ENCODE peak calls at places on chromosomes 13 and 19, in six cellular contexts. F, Y, B, Q, A and Z are unnamed samples.

GRCh38 chr13:38401276-38401675 is 51.6 kb downstream of the UFM1 start:
- DNase-seq in F (no peak), Y (no peak), B (no peak), Q (no peak), A (no peak), Z (no peak)

GRCh38 chr13:38350114-38350617 is 515 bp downstream of the UFM1 start:
- DNase-seq in F (peak; percentile 58), Y (peak; percentile 88), B (peak; percentile 64), Q (peak; percentile 37), A (no peak), Z (peak; percentile 21)

GRCh38 chr19:55289117-55289796 is 5.5 kb downstream of the BRSK1 start:
- DNase-seq in F (no peak), Y (no peak), B (no peak), Q (no peak), A (no peak), Z (no peak)

GRCh38 chr19:8224394-8225145 is 15.4 kb downstream of the CERS4 start:
- DNase-seq in F (no peak), Y (no peak), B (no peak), Q (no peak), A (no peak), Z (peak; percentile 62)

GRCh38 chr19:48720613-48721296 is 1.2 kb upstream of the MAMSTR start:
- DNase-seq in F (peak; percentile 97), Y (peak; percentile 99), B (peak; percentile 100), Q (peak; percentile 99), A (peak; percentile 90), Z (peak; percentile 97)

GRCh38 chr19:4583961-4584669 is 24.6 kb upstream of the SEMA6B start:
- DNase-seq in F (peak; percentile 43), Y (no peak), B (peak; percentile 44), Q (peak; percentile 72), A (no peak), Z (no peak)

GRCh38 chr19:610071-610800 is 20.6 kb downstream of the HCN2 start:
- DNase-seq in F (no peak), Y (no peak), B (no peak), Q (no peak), A (peak; percentile 72), Z (no peak)

GRCh38 chr19:48553676-48554384 is 1.9 kb downstream of the SULT2B1 start:
- DNase-seq in F (peak; percentile 27), Y (no peak), B (peak; percentile 70), Q (peak; percentile 90), A (no peak), Z (no peak)

GRCh38 chr19:46818812-46819211 is 30.4 kb upstream of the SLC1A5 start:
- DNase-seq in F (no peak), Y (no peak), B (peak; percentile 55), Q (no peak), A (no peak), Z (no peak)

GRCh38 chr19:37329686-37330085 is 41.2 kb upstream of the ZNF527 start:
- DNase-seq in F (no peak), Y (no peak), B (peak; percentile 14), Q (peak; percentile 65), A (no peak), Z (no peak)

GRCh38 chr13:57716295-57716694 is 84.8 kb downstream of the PCDH17 start:
- DNase-seq in F (no peak), Y (no peak), B (no peak), Q (peak; percentile 10), A (no peak), Z (no peak)

GRCh38 chr19:39296055-39296645 is at the start of gene IFNL1:
- DNase-seq in F (peak; percentile 56), Y (peak; percentile 77), B (no peak), Q (no peak), A (no peak), Z (no peak)

DNA sequence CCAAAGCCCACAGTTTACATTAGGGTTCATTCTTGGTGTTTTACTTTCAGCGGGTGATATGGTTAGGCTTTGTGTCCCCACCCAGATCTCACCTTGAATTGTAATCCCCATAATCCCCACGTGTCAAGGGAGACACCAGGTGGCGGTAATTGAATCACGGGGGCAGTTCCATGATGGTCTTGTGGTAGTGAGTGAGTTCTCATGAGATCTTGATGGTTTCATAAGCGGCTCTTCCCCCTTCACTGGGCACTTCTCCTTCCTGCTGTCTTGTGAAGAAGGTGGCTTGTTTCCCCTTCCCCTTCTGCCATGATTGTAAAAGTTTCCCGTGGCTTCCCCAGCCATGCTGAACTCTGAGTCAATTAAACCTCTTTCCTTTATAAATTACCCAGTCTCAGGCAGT is 12.0 kb downstream of the FPR2 start:
- DNase-seq in F (no peak), Y (no peak), B (no peak), Q (peak; percentile 27), A (no peak), Z (no peak)
- TF ChIP-seq CTCF in F (no peak), Y (no peak), B (no peak), Q (no peak), A (no peak), Z (no peak)

GRCh38 chr19:29668746-29669609 is 3.7 kb downstream of the PLEKHF1 start:
- DNase-seq in F (no peak), Y (peak; percentile 58), B (no peak), Q (no peak), A (peak; percentile 54), Z (no peak)
- TF ChIP-seq CTCF in F (no peak), Y (peak; percentile 13), B (peak; percentile 27), Q (peak; percentile 60), A (no peak), Z (no peak)

GRCh38 chr19:44779150-44779549 is 1.5 kb downstream of the CBLC start:
- DNase-seq in F (no peak), Y (no peak), B (no peak), Q (no peak), A (no peak), Z (no peak)

GRCh38 chr19:44774614-44775013 is 3.1 kb upstream of the CBLC start:
- DNase-seq in F (no peak), Y (no peak), B (no peak), Q (no peak), A (no peak), Z (no peak)

GRCh38 chr19:44777715-44778347 is at the start of gene CBLC:
- DNase-seq in F (peak; percentile 99), Y (peak; percentile 89), B (no peak), Q (no peak), A (no peak), Z (no peak)

GRCh38 chr19:44775676-44776240 is 1.9 kb upstream of the CBLC start:
- DNase-seq in F (no peak), Y (no peak), B (no peak), Q (no peak), A (no peak), Z (no peak)

DNA sequence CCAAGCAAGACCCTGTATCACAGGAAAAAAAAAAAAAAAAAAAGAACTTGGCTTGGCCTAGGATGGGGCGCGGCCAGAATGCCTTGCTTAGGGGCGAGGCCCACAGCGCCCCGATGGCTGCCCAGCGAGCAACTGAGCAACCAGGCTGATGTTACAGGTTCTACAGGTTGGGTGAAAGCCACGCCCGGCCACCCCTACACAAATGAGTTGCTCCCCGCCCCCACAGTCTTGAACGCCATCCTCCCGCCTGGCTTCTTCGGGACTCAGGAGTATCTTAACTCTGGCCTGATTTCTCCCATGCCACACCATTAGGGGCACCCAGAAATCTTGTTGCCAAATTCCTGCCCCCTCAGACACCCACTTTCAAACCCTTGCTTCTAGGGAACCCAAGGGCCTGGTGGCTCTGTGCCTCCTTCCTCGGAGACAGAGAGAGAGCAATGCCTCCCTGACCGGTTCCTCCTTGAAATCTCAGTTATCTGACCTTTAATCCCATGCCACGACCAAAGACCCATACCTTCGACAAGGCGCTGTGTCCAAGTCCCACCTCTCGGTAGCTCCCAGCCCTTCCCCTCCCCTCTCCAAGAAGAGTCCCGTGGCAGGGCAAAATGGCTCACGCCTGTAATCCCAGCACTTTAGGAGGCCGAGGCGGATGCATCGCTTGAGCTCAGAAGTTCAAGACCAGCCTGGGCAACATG is 1.1 kb upstream of the CBLC start:
- DNase-seq in F (peak; percentile 98), Y (peak; percentile 80), B (no peak), Q (no peak), A (no peak), Z (no peak)
- TF ChIP-seq CTCF in F (no peak), Y (no peak), B (no peak), Q (no peak), A (no peak), Z (no peak)

DNA sequence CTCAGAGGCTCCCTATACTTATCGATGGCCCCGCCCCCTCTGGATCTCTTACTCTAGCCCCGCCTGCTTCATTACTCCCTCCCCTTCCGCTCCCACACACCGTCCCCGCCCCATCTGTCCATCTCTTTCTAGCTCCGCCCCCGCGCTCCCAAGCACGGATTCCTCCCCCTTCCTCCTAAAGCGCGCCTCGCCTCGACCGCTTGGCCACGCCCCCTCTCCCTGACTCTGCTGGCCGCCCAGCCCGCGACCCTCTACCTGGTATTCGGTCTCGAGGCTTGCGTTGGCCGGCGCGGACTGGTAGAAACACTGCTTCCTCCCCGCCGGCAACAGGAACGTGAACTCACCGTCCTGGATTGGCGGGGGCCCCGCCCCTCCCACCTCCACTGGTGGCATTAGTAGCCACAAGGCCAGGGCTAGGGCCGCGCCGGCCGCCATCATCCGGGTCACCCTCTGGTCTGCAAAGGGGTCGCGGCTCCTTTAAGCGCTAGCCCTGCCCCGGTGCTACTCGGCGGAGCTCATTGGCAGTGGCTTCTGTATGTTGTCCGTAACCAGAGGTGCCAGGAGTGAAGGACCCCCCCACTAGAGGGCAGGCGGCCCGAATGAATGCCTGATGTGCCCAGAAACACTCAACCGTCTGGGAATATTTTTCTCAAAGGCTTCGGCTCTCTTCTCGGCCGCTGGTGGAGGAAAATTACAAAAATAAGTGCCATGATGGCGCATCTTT is at the start of gene TMED1:
- DNase-seq in F (peak; percentile 97), Y (peak; percentile 99), B (peak; percentile 99), Q (peak; percentile 99), A (peak; percentile 91), Z (peak; percentile 100)
- TF ChIP-seq CTCF in F (no peak), Y (peak; percentile 28), B (no peak), Q (no peak), A (no peak), Z (peak; percentile 84)

GRCh38 chr13:19863323-19864017 is at the start of gene ZMYM5:
- DNase-seq in F (peak; percentile 97), Y (peak; percentile 100), B (peak; percentile 100), Q (peak; percentile 100), A (peak; percentile 96), Z (peak; percentile 93)
- TF ChIP-seq CTCF in F (no peak), Y (no peak), B (no peak), Q (no peak), A (no peak), Z (peak; percentile 56)

DNA sequence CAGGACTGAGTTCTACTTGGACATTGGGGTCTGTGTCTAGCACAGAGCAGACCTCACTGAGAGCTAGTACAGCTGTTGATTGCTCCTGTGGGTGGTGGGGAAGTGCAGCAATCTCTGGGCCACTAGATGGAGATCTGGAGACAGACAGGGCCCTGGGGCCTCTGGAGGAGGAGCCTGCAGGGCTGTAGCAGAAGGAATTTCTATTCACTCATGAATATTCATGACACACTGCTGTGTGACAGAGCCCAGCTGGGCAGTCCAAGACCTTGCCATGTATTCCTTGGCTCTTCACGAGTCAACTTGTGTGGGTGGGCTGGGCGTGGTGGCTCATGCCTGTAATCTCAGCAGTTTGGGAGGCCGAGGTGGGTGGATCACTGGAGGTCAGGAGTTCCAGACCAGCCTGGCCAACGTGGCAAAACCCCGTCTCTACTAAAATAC is 37.5 kb downstream of the SUGP2 start:
- DNase-seq in F (peak; percentile 46), Y (peak; percentile 70), B (peak; percentile 91), Q (peak; percentile 81), A (no peak), Z (no peak)
- TF ChIP-seq CTCF in F (no peak), Y (peak; percentile 47), B (peak; percentile 84), Q (peak; percentile 69), A (no peak), Z (peak; percentile 24)

DNA sequence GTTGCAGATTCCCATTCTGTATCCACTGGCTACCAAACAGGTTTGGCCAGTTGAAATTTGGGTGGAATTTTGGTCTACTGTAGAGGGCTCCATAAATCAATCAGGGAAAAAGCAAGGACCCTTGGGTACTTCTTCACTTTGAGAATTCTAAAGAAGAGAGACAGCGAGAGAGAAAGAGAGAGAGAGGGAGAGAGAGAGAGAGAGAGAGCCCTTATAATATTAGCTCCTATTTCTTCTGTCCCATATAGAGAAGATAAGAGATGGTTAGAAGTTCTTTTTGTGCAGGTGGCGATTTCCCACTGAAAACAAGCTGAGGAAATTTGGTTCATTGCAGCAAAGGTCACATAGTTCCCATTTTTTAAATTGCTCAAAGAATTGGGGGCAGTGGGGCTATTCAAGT is 88.6 kb upstream of the ZNF536 start:
- DNase-seq in F (no peak), Y (no peak), B (no peak), Q (no peak), A (no peak), Z (no peak)
- TF ChIP-seq CTCF in F (no peak), Y (no peak), B (no peak), Q (no peak), A (no peak), Z (no peak)